ENCODE peak calls at places on chromosomes 7 and 10, in eight cellular contexts. A is SK-N-SH, K is transverse colon, M is stomach, L is esophagus muscularis mucosa, X is suprapubic skin, Q is upper lobe of left lung, G is K562. P is an unnamed sample.

GRCh38 chr10:132375795-132376297 is 21.2 kb upstream of the PWWP2B start:
- DNase-seq in K (no peak), Q (no peak), X (no peak), M (no peak), G (no peak), L (no peak), A (no peak), P (peak)

GRCh38 chr10:12549297-12549696 is 199.9 kb downstream of the CAMK1D start:
- DNase-seq in Q (no peak), A (no peak), K (no peak), L (no peak), X (no peak), M (no peak), G (no peak), P (no peak)

GRCh38 chr7:55493416-55493815 is 78.9 kb downstream of the VOPP1 start:
- DNase-seq in G (no peak), A (no peak), M (no peak), L (no peak), K (no peak), X (no peak), Q (no peak), P (no peak)

GRCh38 chr10:63614371-63614891 is 93.2 kb downstream of the REEP3 start:
- DNase-seq in A (peak), M (no peak), Q (no peak), G (no peak), X (no peak), L (no peak), K (no peak), P (no peak)

GRCh38 chr7:54544356-54545240 is 2.4 kb downstream of the VSTM2A start:
- DNase-seq in L (no peak), M (no peak), K (no peak), Q (no peak), G (no peak), A (peak), X (no peak), P (no peak)

GRCh38 chr7:94003446-94004023 is 620 bp downstream of the BET1 start:
- DNase-seq in A (no peak), K (no peak), L (no peak), X (no peak), Q (no peak), G (peak), M (no peak), P (no peak)

GRCh38 chr10:33240931-33241330 is 93.5 kb downstream of the NRP1 start:
- DNase-seq in A (no peak), M (no peak), K (no peak), G (no peak), Q (no peak), X (no peak), L (peak), P (no peak)

GRCh38 chr7:107742678-107743566 is 1.0 kb upstream of the CBLL1 start:
- DNase-seq in A (peak), Q (peak), K (peak), L (no peak), G (peak), M (peak), X (peak), P (peak)

GRCh38 chr7:1593091-1593866 is 23.4 kb upstream of the PSMG3 start:
- DNase-seq in G (peak), X (no peak), Q (no peak), A (peak), M (no peak), K (no peak), L (no peak), P (no peak)

GRCh38 chr7:76054129-76055120 is 6.5 kb downstream of the MDH2 start:
- DNase-seq in L (no peak), K (no peak), G (no peak), M (no peak), A (no peak), Q (peak), X (no peak), P (no peak)

GRCh38 chr7:7181519-7182155 is 707 bp upstream of the C1GALT1 start:
- DNase-seq in X (no peak), K (peak), M (peak), Q (peak), G (peak), L (no peak), A (peak), P (peak)

GRCh38 chr10:22466763-22467334 is 121.6 kb downstream of the SPAG6 start:
- DNase-seq in Q (no peak), M (no peak), X (no peak), L (no peak), G (no peak), A (no peak), K (no peak), P (no peak)

GRCh38 chr7:66748791-66749190 is 8.3 kb downstream of the RABGEF1 start:
- DNase-seq in L (peak), K (no peak), Q (peak), A (no peak), M (peak), G (no peak), X (no peak), P (no peak)

GRCh38 chr10:127441350-127442219 is 107.5 kb upstream of the NPS start:
- DNase-seq in L (no peak), X (no peak), K (peak), G (no peak), Q (no peak), A (no peak), M (no peak), P (peak)

GRCh38 chr7:23938937-23939552 is 229.0 kb downstream of the STK31 start:
- DNase-seq in A (peak), Q (no peak), L (peak), K (peak), X (no peak), M (peak), G (peak), P (no peak)

GRCh38 chr10:88270871-88271713 is 312.0 kb downstream of the RNLS start:
- DNase-seq in Q (no peak), A (no peak), K (no peak), M (no peak), G (no peak), X (no peak), L (no peak), P (no peak)

GRCh38 chr10:102752934-102753664 is 9.4 kb downstream of the WBP1L start:
- DNase-seq in L (no peak), A (peak), Q (peak), X (no peak), K (no peak), G (peak), M (no peak), P (peak)

GRCh38 chr7:116802784-116803183 is 59.6 kb upstream of the CAPZA2 start:
- DNase-seq in M (no peak), Q (no peak), L (peak), X (no peak), G (peak), A (peak), K (peak), P (no peak)

GRCh38 chr7:4845740-4846142 is 16.1 kb downstream of the PAPOLB start:
- DNase-seq in G (peak), Q (peak), X (no peak), K (no peak), A (peak), L (no peak), M (no peak), P (peak)

GRCh38 chr10:3132036-3133025 is 40.3 kb downstream of the PITRM1 start:
- DNase-seq in M (no peak), K (no peak), A (no peak), L (no peak), G (no peak), Q (no peak), X (no peak), P (no peak)

GRCh38 chr10:47025253-47025539 is 114.0 kb downstream of the PTPN20 start:
- DNase-seq in K (no peak), A (peak), M (peak), X (peak), G (no peak), L (no peak), Q (peak), P (no peak)

GRCh38 chr7:72490301-72490700 is 78.2 kb upstream of the CALN1 start:
- DNase-seq in Q (no peak), X (no peak), G (no peak), A (no peak), L (peak), M (no peak), K (no peak), P (no peak)

GRCh38 chr7:110442386-110442837 is 648.5 kb upstream of the LRRN3 start:
- DNase-seq in L (no peak), G (peak), X (no peak), K (no peak), A (peak), Q (peak), M (peak), P (no peak)

GRCh38 chr10:73366381-73367298 is 8.0 kb upstream of the CFAP70 start:
- DNase-seq in L (no peak), G (peak), Q (no peak), K (no peak), A (no peak), X (no peak), M (no peak), P (no peak)

GRCh38 chr7:131774419-131775220 is 218.2 kb upstream of the PODXL start:
- DNase-seq in G (no peak), A (no peak), M (no peak), K (no peak), X (no peak), Q (no peak), L (no peak), P (no peak)

GRCh38 chr10:102674566-102674965 is 30.3 kb downstream of the TRIM8 start:
- DNase-seq in L (no peak), X (peak), M (no peak), G (no peak), A (peak), Q (no peak), K (no peak), P (no peak)

GRCh38 chr7:87628780-87629569 is 777 bp downstream of the RUNDC3B start:
- DNase-seq in Q (peak), A (peak), M (peak), L (no peak), X (peak), G (no peak), K (peak), P (peak)

DNA sequence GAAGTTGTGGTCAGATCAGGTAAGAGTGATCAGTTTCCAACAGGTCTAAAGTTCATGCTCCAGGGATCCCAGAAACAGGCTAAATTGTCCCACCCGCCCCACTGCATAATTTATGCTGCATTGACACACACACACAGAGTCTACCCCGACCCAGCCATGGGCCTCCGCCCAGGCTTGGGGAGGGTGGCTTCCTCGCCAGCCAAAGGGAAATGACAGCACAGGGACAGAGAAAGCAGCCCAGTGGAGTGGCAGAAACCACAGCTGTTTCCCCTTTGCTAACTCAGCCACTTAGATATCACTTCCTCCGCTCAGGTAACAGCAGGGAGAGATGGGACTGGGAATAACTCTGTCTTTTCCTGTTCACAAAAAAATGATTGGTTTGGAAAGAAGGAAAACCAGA is 9.4 kb downstream of the SH3PXD2A start:
- DNase-seq in L (no peak), K (peak), X (no peak), M (no peak), G (no peak), A (no peak), Q (peak), P (peak)
- TF ChIP-seq EP300 in L (no peak), K (no peak), X (no peak), M (no peak), G (no peak), A (no peak), Q (peak), P (no peak)

DNA sequence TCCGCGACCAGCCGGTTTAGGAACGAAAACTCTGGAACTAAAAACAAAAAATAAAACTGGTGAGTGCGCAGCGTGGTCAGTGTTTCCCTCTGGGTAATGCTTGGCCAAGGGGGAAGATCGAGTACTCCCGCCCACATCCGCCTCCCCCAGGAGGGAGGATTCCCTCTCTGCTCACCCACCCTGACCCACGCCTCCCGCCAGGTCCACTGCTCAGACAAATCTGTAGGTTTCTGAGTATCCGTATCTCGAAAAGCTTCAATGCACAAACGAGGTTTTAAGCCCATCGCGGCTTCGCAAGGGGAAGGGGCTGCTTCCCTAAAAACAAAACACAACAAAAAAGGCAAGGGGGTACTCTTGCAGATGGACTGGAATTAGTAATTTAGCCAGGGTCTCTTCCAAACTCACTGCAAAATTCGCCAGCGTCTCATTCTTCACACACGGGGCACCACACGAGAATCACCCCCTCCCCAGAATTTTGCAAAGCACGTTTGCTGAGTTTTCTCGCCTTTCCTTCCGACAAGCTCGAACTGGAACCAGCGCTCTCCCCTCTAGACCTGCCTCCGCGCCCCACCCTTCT is 75.2 kb downstream of the INSIG1 start:
- DNase-seq in M (no peak), X (no peak), K (no peak), A (no peak), Q (no peak), L (no peak), G (no peak), P (no peak)
- TF ChIP-seq CTCF in M (no peak), X (no peak), K (no peak), A (no peak), Q (no peak), L (no peak), G (no peak), P (no peak)

DNA sequence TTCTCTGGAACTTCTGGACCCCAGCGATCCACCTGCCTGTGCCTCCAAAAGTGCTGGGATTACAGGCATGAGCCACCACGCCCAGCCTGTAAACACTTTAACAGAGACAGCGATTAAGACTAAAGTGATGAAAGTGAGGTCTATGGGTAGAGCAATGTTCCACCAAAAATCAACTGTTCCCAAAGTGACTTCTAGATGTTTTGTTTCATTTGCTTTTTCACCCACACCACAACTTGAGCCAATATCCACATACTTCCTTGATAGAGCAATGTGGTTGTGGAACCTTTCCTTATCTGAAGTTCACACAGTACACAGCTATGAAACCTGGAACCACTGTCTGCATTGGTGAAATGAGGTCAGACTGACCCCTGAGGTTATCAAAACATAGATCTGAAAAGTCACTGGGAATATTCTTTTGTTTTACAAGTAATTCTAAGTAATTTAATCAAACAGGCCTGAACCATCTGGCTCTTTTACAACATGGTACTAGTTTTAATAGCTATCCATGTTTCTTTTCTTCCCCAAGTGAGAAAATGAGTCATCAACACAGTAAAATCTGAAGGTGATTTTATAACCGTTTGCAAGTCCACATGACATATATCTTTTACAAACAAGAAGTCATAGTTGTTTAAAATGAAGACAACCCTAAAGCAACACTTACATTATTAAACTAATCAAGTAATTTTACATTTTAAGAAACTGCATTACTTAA is 80.2 kb downstream of the LRRC17 start:
- DNase-seq in G (peak), K (no peak), X (no peak), A (no peak), Q (no peak), L (no peak), M (no peak), P (no peak)
- TF ChIP-seq POLR2AphosphoS5 in G (peak), K (peak), X (no peak), A (no peak), Q (no peak), L (no peak), M (peak), P (no peak)

DNA sequence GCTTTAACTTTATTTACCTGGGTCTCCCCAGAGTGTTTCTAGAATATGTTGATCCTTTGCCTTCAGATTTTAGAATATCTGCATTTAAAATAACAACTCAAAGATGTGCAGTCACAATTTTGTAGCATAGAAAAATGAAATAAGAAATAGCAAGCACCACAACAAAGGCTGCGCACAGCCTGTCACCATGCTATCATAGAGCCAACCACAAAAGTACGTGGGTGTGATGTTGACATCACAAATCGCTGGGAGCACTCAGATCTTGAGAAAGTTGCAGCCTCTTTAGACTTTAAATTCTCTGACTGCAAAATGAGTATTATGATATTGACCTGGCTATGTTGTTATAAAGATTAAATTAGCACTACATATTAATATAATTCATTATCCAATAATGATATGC is 177.9 kb downstream of the TNS3 start:
- DNase-seq in M (peak), Q (peak), K (peak), G (no peak), X (no peak), L (no peak), A (no peak), P (no peak)
- TF ChIP-seq EP300 in M (no peak), Q (no peak), K (no peak), G (no peak), X (no peak), L (no peak), A (no peak), P (no peak)

P was measured in sigmoid colon.